ENCODE peak calls at places on chromosomes 5 and 9, in five cellular contexts. One of them, this sample, is unnamed.

GRCh38 chr9:101394687-101395086 is 3.7 kb downstream of the MRPL50 start:
- DNase-seq in activated naive CD8-positive, alpha-beta T cell treated with anti-CD3 and anti-CD28 coated beads, Interleukin-2, amount 50 U/mL, for 24 hours: no peak
- DNase-seq in activated T-cell treated with anti-CD3 and anti-CD28 coated beads for 24 hours: no peak
- DNase-seq in hippocampal formation: no peak
- DNase-seq in HuH-7: no peak
- DNase-seq in this sample: no peak

GRCh38 chr5:124927735-124928134 is 181.3 kb upstream of the ZNF608 start:
- DNase-seq in activated naive CD8-positive, alpha-beta T cell treated with anti-CD3 and anti-CD28 coated beads, Interleukin-2, amount 50 U/mL, for 24 hours: no peak
- DNase-seq in activated T-cell treated with anti-CD3 and anti-CD28 coated beads for 24 hours: no peak
- DNase-seq in hippocampal formation: no peak
- DNase-seq in HuH-7: no peak
- DNase-seq in this sample: no peak

GRCh38 chr9:136013524-136014034 is 52.4 kb upstream of the UBAC1 start:
- DNase-seq in activated naive CD8-positive, alpha-beta T cell treated with anti-CD3 and anti-CD28 coated beads, Interleukin-2, amount 50 U/mL, for 24 hours: no peak
- DNase-seq in activated T-cell treated with anti-CD3 and anti-CD28 coated beads for 24 hours: no peak
- DNase-seq in hippocampal formation: no peak
- DNase-seq in HuH-7: no peak
- DNase-seq in this sample: no peak

GRCh38 chr5:14144586-14145355 is 1.6 kb downstream of the TRIO start:
- DNase-seq in activated naive CD8-positive, alpha-beta T cell treated with anti-CD3 and anti-CD28 coated beads, Interleukin-2, amount 50 U/mL, for 24 hours: peak; percentile 25
- DNase-seq in activated T-cell treated with anti-CD3 and anti-CD28 coated beads for 24 hours: peak; percentile 7
- DNase-seq in hippocampal formation: peak; percentile 47
- DNase-seq in HuH-7: peak; percentile 42
- DNase-seq in this sample: peak; percentile 15

GRCh38 chr9:130315446-130316226 is 50.1 kb downstream of the HMCN2 start:
- DNase-seq in activated naive CD8-positive, alpha-beta T cell treated with anti-CD3 and anti-CD28 coated beads, Interleukin-2, amount 50 U/mL, for 24 hours: no peak
- DNase-seq in activated T-cell treated with anti-CD3 and anti-CD28 coated beads for 24 hours: no peak
- DNase-seq in hippocampal formation: no peak
- DNase-seq in HuH-7: peak; percentile 71
- DNase-seq in this sample: no peak

GRCh38 chr9:124779368-124780059 is 2.6 kb downstream of the OLFML2A start:
- DNase-seq in activated naive CD8-positive, alpha-beta T cell treated with anti-CD3 and anti-CD28 coated beads, Interleukin-2, amount 50 U/mL, for 24 hours: no peak
- DNase-seq in activated T-cell treated with anti-CD3 and anti-CD28 coated beads for 24 hours: no peak
- DNase-seq in hippocampal formation: no peak
- DNase-seq in HuH-7: no peak
- DNase-seq in this sample: no peak

GRCh38 chr9:137607141-137607857 is 1.8 kb downstream of the ARRDC1 start:
- DNase-seq in activated naive CD8-positive, alpha-beta T cell treated with anti-CD3 and anti-CD28 coated beads, Interleukin-2, amount 50 U/mL, for 24 hours: no peak
- DNase-seq in activated T-cell treated with anti-CD3 and anti-CD28 coated beads for 24 hours: no peak
- DNase-seq in hippocampal formation: no peak
- DNase-seq in HuH-7: peak; percentile 25
- DNase-seq in this sample: no peak

GRCh38 chr5:31854181-31854624 is 215.3 kb downstream of the PDZD2 start:
- DNase-seq in activated naive CD8-positive, alpha-beta T cell treated with anti-CD3 and anti-CD28 coated beads, Interleukin-2, amount 50 U/mL, for 24 hours: peak; percentile 4
- DNase-seq in activated T-cell treated with anti-CD3 and anti-CD28 coated beads for 24 hours: no peak
- DNase-seq in hippocampal formation: no peak
- DNase-seq in HuH-7: no peak
- DNase-seq in this sample: no peak

GRCh38 chr5:63958654-63959053 is 3.6 kb downstream of the HTR1A start:
- DNase-seq in activated naive CD8-positive, alpha-beta T cell treated with anti-CD3 and anti-CD28 coated beads, Interleukin-2, amount 50 U/mL, for 24 hours: no peak
- DNase-seq in activated T-cell treated with anti-CD3 and anti-CD28 coated beads for 24 hours: no peak
- DNase-seq in hippocampal formation: no peak
- DNase-seq in HuH-7: no peak
- DNase-seq in this sample: no peak

This sample was measured in T follicular helper cell.